ENCODE peak calls at places on chromosomes 5 and 9, in five cellular contexts. Z is CD8-positive, alpha-beta T cell; T is adrenal gland; V is heart left ventricle; O is heart right ventricle. N is an unnamed sample. For H3K27me3, the result is how much of the 10 kb centered on the place peaks cover.

GRCh38 chr9:111975709-111976108 is 79.1 kb downstream of the UGCG start:
- DNase-seq in Z (no peak), T (peak), V (peak), O (no peak), N (peak)

GRCh38 chr9:4921449-4921848 is 63.6 kb upstream of the JAK2 start:
- DNase-seq in Z (no peak), T (no peak), V (no peak), O (no peak), N (no peak)

GRCh38 chr5:31361234-31361633 is 167.7 kb downstream of the CDH6 start:
- DNase-seq in Z (no peak), T (no peak), V (no peak), O (no peak), N (no peak)

GRCh38 chr5:56522972-56523371 is 289.8 kb upstream of the ANKRD55 start:
- DNase-seq in Z (no peak), T (peak), V (peak), O (peak), N (no peak)

GRCh38 chr9:129500166-129500862 is 120.6 kb downstream of the C9orf50 start:
- DNase-seq in Z (no peak), T (no peak), V (no peak), O (no peak), N (no peak)

GRCh38 chr5:81856948-81857928 is 106.3 kb upstream of the SSBP2 start:
- DNase-seq in Z (no peak), T (peak), V (peak), O (peak), N (peak)

GRCh38 chr9:96022445-96023031 is 147.0 kb downstream of the ERCC6L2 start:
- DNase-seq in Z (no peak), T (no peak), V (peak), O (peak), N (peak)

GRCh38 chr9:129885018-129885669 is 49.9 kb downstream of the USP20 start:
- DNase-seq in Z (no peak), T (peak), V (peak), O (no peak), N (peak)

GRCh38 chr9:107455461-107456155 is 34.0 kb downstream of the KLF4 start:
- DNase-seq in Z (no peak), T (no peak), V (no peak), O (no peak), N (no peak)

DNA sequence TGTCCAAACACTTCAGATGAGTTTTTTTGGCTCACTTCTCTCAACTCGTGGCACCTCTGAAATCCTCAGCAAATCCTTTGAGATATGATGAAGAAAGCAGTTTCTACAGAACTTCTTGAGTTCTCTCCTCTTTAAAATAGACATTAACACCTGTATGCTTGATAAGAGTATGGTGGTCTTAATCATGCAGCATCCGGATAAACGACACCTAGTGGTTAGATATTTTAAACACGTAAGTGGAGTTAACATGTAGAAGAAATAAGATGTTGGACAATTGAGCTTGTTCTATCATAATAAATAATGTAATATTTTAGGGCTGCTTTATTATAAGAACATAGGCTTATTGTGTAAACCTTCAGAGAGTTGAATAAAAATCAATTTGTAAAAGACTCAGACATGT is 324.8 kb downstream of the CYLC2 start:
- DNase-seq in Z (no peak), T (no peak), V (no peak), O (no peak), N (no peak)
- TF ChIP-seq CTCF in Z (no peak), T (no peak), V (no peak), O (no peak), N (no peak)

GRCh38 chr5:525916-526315 is 1.7 kb upstream of the SLC9A3 start:
- DNase-seq in Z (no peak), T (no peak), V (no peak), O (no peak), N (no peak)
- H3K27me3 ChIP-seq in Z (under half), T (half or more), V (half or more), O (half or more), N (half or more)

DNA sequence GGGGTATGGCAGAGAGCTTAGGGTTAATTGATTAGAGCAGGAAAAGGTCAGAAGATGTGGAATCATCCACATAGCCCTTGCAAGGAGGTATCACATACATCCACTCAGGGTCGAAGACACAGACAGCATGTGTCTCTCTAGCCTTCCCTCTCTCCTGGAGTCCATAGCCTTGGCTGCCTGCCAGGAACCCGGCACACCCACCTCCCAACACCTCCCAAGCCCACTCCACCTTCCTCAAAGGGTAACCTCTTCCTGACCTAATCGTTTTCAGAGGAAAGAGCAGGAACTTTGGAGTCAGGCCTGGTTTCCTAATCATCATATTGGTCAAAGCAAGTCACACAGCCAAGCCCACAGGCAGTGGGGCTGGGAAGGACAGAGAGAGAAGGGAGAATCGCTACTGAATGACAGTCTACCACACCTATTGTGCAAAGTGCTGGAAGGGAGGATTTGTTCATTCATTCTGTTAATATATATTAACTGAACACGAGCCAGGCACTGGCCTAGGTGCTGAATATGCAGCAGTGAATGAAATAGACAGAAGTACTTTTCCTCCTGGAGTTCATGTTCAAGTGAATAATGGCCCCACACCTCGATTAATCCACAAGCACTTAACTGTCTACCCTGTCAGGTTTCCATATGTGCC is 107.7 kb downstream of the KCNIP1 start:
- DNase-seq in Z (no peak), T (no peak), V (no peak), O (no peak), N (no peak)
- H3K4me3 ChIP-seq in Z (no peak), T (no peak), V (no peak), O (no peak), N (no peak)

GRCh38 chr5:39116347-39116899 is 42.2 kb upstream of the RICTOR start:
- DNase-seq in Z (no peak), T (no peak), V (no peak), O (no peak), N (no peak)

GRCh38 chr5:39115644-39116346 is 41.6 kb upstream of the RICTOR start:
- DNase-seq in Z (no peak), T (peak), V (no peak), O (no peak), N (no peak)

GRCh38 chr5:39109616-39110015 is 35.4 kb upstream of the RICTOR start:
- DNase-seq in Z (no peak), T (no peak), V (no peak), O (no peak), N (no peak)

GRCh38 chr5:39114155-39114554 is 40.0 kb upstream of the RICTOR start:
- DNase-seq in Z (no peak), T (no peak), V (no peak), O (no peak), N (no peak)

DNA sequence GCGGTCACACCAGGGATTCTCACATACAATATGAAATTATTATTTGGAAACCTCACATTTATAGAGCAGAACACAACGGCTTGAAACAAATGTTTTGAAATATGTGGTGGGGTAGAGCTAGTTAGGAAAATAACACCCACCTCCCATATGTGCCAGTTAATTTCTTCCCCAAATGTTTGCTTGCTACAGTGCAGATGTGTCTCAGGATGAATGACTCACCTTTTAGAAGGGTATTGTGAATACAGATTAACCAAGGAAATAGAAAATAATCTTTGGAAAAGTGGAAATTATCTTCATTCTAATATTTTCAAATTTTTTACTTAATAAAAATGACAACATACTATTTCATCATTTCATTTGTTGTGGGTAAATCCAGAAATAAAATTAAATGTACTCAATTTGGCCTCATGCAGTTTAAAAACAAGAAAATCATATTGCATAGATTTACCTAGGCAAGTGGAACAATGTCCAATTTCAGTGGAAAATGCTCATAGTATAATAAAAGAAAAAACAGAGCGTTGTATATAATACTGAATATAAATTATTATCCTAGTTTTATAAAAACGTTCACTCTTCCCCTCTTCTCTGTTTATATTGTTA is 39.3 kb upstream of the RICTOR start:
- DNase-seq in Z (no peak), T (no peak), V (no peak), O (no peak), N (no peak)
- TF ChIP-seq CTCF in Z (no peak), T (no peak), V (no peak), O (no peak), N (no peak)

GRCh38 chr9:133205996-133206931 is 2.8 kb downstream of the OBP2B start:
- DNase-seq in Z (no peak), T (no peak), V (no peak), O (no peak), N (no peak)
- H3K27me3 ChIP-seq in Z (under half), T (under half), V (under half), O (under half), N (half or more)

N was measured in left lung.